ENCODE peak calls at places on chromosomes 7 and 10, in seven cellular contexts. I is HepG2, F is ovary, A is OCI-LY7, Q is A673, T is right lobe of liver, X is heart left ventricle. P is an unnamed sample.

GRCh38 chr10:6273351-6273750 is 70.6 kb downstream of the PFKFB3 start:
- DNase-seq in I (no peak), F (no peak), A (no peak), Q (no peak), T (no peak), X (no peak), P (no peak)

GRCh38 chr7:90604383-90604782 is 8.3 kb downstream of the CDK14 start:
- DNase-seq in I (no peak), F (no peak), A (no peak), Q (no peak), T (no peak), X (no peak), P (no peak)

GRCh38 chr7:2567663-2568238 is 9.0 kb downstream of the IQCE start:
- DNase-seq in I (peak; percentile 42), F (peak; percentile 52), A (peak; percentile 40), Q (no peak), T (no peak), X (peak; percentile 53), P (peak; percentile 63)

GRCh38 chr7:157828881-157829280 is 492.1 kb downstream of the DNAJB6 start:
- DNase-seq in I (no peak), F (no peak), A (no peak), Q (no peak), T (no peak), X (no peak), P (peak; percentile 47)

GRCh38 chr7:154973381-154973780 is 29.5 kb downstream of the PAXIP1 start:
- DNase-seq in I (no peak), F (no peak), A (no peak), Q (no peak), T (peak; percentile 31), X (peak; percentile 42), P (no peak)

GRCh38 chr10:104688251-104688650 is 47.2 kb downstream of the SORCS3 start:
- DNase-seq in I (no peak), F (no peak), A (no peak), Q (no peak), T (no peak), X (no peak), P (no peak)

GRCh38 chr10:5983813-5984212 is 6.5 kb upstream of the IL15RA start:
- DNase-seq in I (no peak), F (no peak), A (no peak), Q (no peak), T (no peak), X (no peak), P (no peak)

GRCh38 chr10:117457932-117458331 is 82.7 kb upstream of the PDZD8 start:
- DNase-seq in I (no peak), F (no peak), A (no peak), Q (no peak), T (no peak), X (no peak), P (no peak)

GRCh38 chr10:102613286-102613685 is 31.0 kb upstream of the TRIM8 start:
- DNase-seq in I (no peak), F (no peak), A (no peak), Q (no peak), T (no peak), X (no peak), P (no peak)

GRCh38 chr7:55309040-55309991 is 55.8 kb upstream of the LANCL2 start:
- DNase-seq in I (no peak), F (no peak), A (no peak), Q (no peak), T (no peak), X (no peak), P (no peak)

GRCh38 chr10:99912057-99912456 is 97.7 kb downstream of the DNMBP start:
- DNase-seq in I (no peak), F (no peak), A (no peak), Q (no peak), T (no peak), X (no peak), P (no peak)

GRCh38 chr10:99916776-99917175 is 93.0 kb downstream of the DNMBP start:
- DNase-seq in I (no peak), F (no peak), A (no peak), Q (no peak), T (no peak), X (no peak), P (no peak)

GRCh38 chr10:99914236-99914635 is 95.5 kb downstream of the DNMBP start:
- DNase-seq in I (no peak), F (no peak), A (no peak), Q (peak; percentile 37), T (no peak), X (no peak), P (no peak)

GRCh38 chr10:99915414-99915813 is 94.3 kb downstream of the DNMBP start:
- DNase-seq in I (no peak), F (no peak), A (no peak), Q (no peak), T (no peak), X (no peak), P (no peak)

GRCh38 chr10:99913831-99914235 is 95.9 kb downstream of the DNMBP start:
- DNase-seq in I (no peak), F (no peak), A (no peak), Q (peak; percentile 92), T (no peak), X (no peak), P (no peak)
- H3K4me3 ChIP-seq in I (no peak overlapping the region), F (no peak overlapping the region), A (no peak overlapping the region), Q (peak overlapping the region; percentile 58), T (no peak overlapping the region), X (peak overlapping the region; percentile 33), P (no peak overlapping the region)

DNA sequence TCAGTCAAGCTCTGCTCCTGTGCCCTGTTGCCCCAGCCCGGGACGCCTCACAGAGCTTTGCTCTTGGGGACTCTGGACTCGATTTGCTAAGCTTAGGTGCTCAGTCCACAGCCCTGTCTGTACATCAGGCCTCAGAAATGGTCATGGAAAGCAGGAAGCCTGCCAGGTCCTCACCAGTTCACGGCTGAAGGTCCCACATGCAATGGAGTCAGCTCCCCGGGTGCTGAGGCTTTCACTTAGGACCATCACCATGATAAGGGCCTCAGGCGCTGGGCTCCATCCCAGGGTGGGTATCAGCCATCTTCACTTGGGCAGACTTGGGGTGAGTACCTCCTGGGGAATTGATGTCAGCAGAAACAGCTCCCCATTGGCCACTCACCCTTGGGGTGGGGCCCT is 37.7 kb downstream of the FAM53B start:
- DNase-seq in I (no peak), F (no peak), A (no peak), Q (no peak), T (no peak), X (peak; percentile 42), P (no peak)
- H3K4me1 ChIP-seq in I (peaks cover 37% of the 10 kb centered on the region), F (peaks cover 76% of the 10 kb centered on the region), A (peaks cover 75% of the 10 kb centered on the region), Q (peaks cover 34% of the 10 kb centered on the region), T (peaks cover 81% of the 10 kb centered on the region), X (peaks cover 43% of the 10 kb centered on the region), P (peaks cover 59% of the 10 kb centered on the region)

DNA sequence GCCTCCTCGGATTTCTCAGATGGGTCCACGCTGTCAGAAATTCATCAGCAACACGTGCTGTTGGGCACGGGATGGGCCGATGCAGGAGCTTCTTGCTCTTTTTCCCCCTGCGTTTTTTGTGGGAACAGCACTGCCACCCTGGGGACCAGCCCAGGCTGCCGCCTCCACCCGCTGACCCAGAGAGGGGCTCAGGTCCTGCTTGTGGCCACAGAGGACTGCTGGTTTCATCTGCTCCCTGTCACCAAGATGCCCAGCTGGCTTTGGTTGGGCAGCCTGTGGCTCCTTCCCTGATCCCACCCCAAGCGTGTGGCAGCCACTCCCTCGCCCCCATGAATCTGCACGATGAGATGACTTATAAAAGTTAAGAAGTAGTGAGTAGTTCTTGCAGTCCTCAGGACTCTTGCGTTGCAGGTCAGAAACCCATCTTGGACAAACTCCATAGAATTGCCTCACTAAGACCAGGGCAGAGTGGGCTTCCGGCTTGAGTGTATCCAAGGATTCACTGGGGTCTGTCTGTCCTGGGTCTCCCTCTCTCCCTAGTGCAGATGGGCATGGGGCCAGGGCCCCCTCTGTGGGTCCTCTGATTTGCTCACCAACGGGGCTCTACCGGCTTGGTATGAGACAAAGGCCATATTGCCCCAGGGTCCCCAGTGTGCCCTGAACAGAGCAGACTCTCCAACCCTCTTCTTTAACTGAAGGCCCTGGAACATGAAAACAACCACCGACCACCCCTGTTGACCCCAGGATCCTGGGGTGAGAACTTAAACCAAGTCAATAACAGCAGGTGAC is 68.0 kb upstream of the CHST15 start:
- DNase-seq in I (no peak), F (no peak), A (no peak), Q (no peak), T (peak; percentile 12), X (no peak), P (no peak)
- H3K27ac ChIP-seq in I (no peak overlapping the region), F (no peak overlapping the region), A (no peak overlapping the region), Q (no peak overlapping the region), T (no peak overlapping the region), X (no peak overlapping the region), P (no peak overlapping the region)

GRCh38 chr10:99236627-99237309 is 1.1 kb upstream of the HPSE2 start:
- DNase-seq in I (no peak), F (no peak), A (no peak), Q (no peak), T (no peak), X (no peak), P (no peak)

GRCh38 chr10:99234739-99235468 is 748 bp downstream of the HPSE2 start:
- DNase-seq in I (no peak), F (no peak), A (no peak), Q (no peak), T (no peak), X (no peak), P (no peak)

GRCh38 chr10:99235872-99236626 is 397 bp upstream of the HPSE2 start:
- DNase-seq in I (no peak), F (no peak), A (no peak), Q (peak; percentile 12), T (no peak), X (no peak), P (no peak)

GRCh38 chr10:99234067-99234738 is 1.4 kb downstream of the HPSE2 start:
- DNase-seq in I (no peak), F (no peak), A (peak; percentile 61), Q (peak; percentile 37), T (peak; percentile 75), X (peak; percentile 35), P (peak; percentile 91)

GRCh38 chr10:99235469-99235871 is at the start of gene HPSE2:
- DNase-seq in I (no peak), F (no peak), A (no peak), Q (no peak), T (no peak), X (no peak), P (no peak)
- H3K4me3 ChIP-seq in I (no peak within 1 kb of the TSS), F (peak within 1 kb of the TSS; percentile 48), A (no peak within 1 kb of the TSS), Q (no peak within 1 kb of the TSS), T (no peak within 1 kb of the TSS), X (peak within 1 kb of the TSS; percentile 48), P (no peak within 1 kb of the TSS)

GRCh38 chr10:70300461-70300860 is 16.7 kb upstream of the NPFFR1 start:
- DNase-seq in I (no peak), F (no peak), A (no peak), Q (no peak), T (no peak), X (no peak), P (no peak)

GRCh38 chr10:70299876-70300275 is 16.1 kb upstream of the NPFFR1 start:
- DNase-seq in I (no peak), F (no peak), A (no peak), Q (no peak), T (no peak), X (no peak), P (no peak)

GRCh38 chr10:70303731-70304130 is 19.9 kb upstream of the NPFFR1 start:
- DNase-seq in I (no peak), F (no peak), A (no peak), Q (no peak), T (no peak), X (no peak), P (no peak)

GRCh38 chr10:70302292-70302691 is 18.5 kb upstream of the NPFFR1 start:
- DNase-seq in I (no peak), F (peak; percentile 74), A (no peak), Q (no peak), T (no peak), X (no peak), P (no peak)

GRCh38 chr10:70300908-70301597 is 17.2 kb upstream of the NPFFR1 start:
- DNase-seq in I (no peak), F (no peak), A (no peak), Q (no peak), T (no peak), X (no peak), P (no peak)
- H3K4me1 ChIP-seq in I (no peaks in the 10 kb centered on the region), F (peaks cover 8% of the 10 kb centered on the region), A (peaks cover 20% of the 10 kb centered on the region), Q (no peaks in the 10 kb centered on the region), T (no peaks in the 10 kb centered on the region), X (peaks cover 6% of the 10 kb centered on the region), P (peaks cover 31% of the 10 kb centered on the region)